ENCODE peak calls at places on chromosomes 16 and 17, in eight cellular contexts. A is activated T-cell treated with anti-CD3 and anti-CD28 coated beads, Interleukin-2, amount 50 U/mL, for 4 hours; T is cardiac fibroblast; P is NT2/D1; D is testis; V is AG09309; E is non-pigmented ciliary epithelial cell; X is left cardiac atrium. K is an unnamed sample.

GRCh38 chr17:78129385-78130079 is 977 bp upstream of the TMC6 start:
- DNase-seq in A (no peak), T (no peak), P (no peak), D (no peak), V (no peak), E (no peak), X (no peak), K (no peak)

GRCh38 chr16:1028056-1028455 is 44.5 kb upstream of the SSTR5 start:
- DNase-seq in A (no peak), T (no peak), P (no peak), D (no peak), V (no peak), E (no peak), X (no peak), K (no peak)

GRCh38 chr17:19242323-19242722 is 5.2 kb downstream of the EPN2 start:
- DNase-seq in A (no peak), T (no peak), P (no peak), D (no peak), V (no peak), E (no peak), X (no peak), K (no peak)

GRCh38 chr17:15194859-15195277 is 70.3 kb downstream of the PMP22 start:
- DNase-seq in A (no peak), T (no peak), P (no peak), D (no peak), V (peak; percentile 80), E (no peak), X (no peak), K (no peak)

GRCh38 chr17:75778861-75779249 is 5.8 kb upstream of the UNK start:
- DNase-seq in A (no peak), T (no peak), P (no peak), D (peak; percentile 55), V (no peak), E (no peak), X (peak; percentile 31), K (no peak)

GRCh38 chr17:31856750-31857149 is 2.3 kb downstream of the COPRS start:
- DNase-seq in A (no peak), T (no peak), P (no peak), D (no peak), V (no peak), E (no peak), X (no peak), K (no peak)

GRCh38 chr16:56339431-56340195 is 85.7 kb downstream of the AMFR start:
- DNase-seq in A (no peak), T (no peak), P (no peak), D (no peak), V (no peak), E (no peak), X (no peak), K (no peak)

GRCh38 chr16:21161211-21161610 is 2.7 kb downstream of the LDAF1 start:
- DNase-seq in A (no peak), T (peak; percentile 24), P (no peak), D (peak; percentile 60), V (no peak), E (no peak), X (no peak), K (no peak)

GRCh38 chr17:4587803-4588202 is 3.5 kb downstream of the SMTNL2 start:
- DNase-seq in A (no peak), T (peak; percentile 54), P (no peak), D (no peak), V (no peak), E (no peak), X (peak; percentile 71), K (no peak)

GRCh38 chr17:58084317-58084981 is 1.2 kb downstream of the DYNLL2 start:
- DNase-seq in A (peak; percentile 52), T (peak; percentile 19), P (no peak), D (peak; percentile 65), V (no peak), E (no peak), X (peak; percentile 48), K (no peak)

GRCh38 chr17:77444653-77445029 is 303.9 kb downstream of the SEC14L1 start:
- DNase-seq in A (no peak), T (peak; percentile 83), P (no peak), D (peak; percentile 55), V (no peak), E (no peak), X (peak; percentile 66), K (no peak)

GRCh38 chr17:31067699-31068184 is 27.0 kb upstream of the NF1 start:
- DNase-seq in A (no peak), T (peak; percentile 73), P (no peak), D (no peak), V (peak; percentile 63), E (peak; percentile 26), X (no peak), K (no peak)

GRCh38 chr16:87391324-87391949 is 699 bp upstream of the MAP1LC3B start:
- DNase-seq in A (no peak), T (peak; percentile 49), P (no peak), D (peak; percentile 57), V (no peak), E (no peak), X (peak; percentile 85), K (no peak)

GRCh38 chr17:49913226-49914095 is 55.5 kb upstream of the DLX4 start:
- DNase-seq in A (no peak), T (peak; percentile 7), P (no peak), D (no peak), V (peak; percentile 1), E (peak; percentile 28), X (no peak), K (no peak)

GRCh38 chr17:55845385-55845784 is 94.5 kb downstream of the PCTP start:
- DNase-seq in A (no peak), T (peak; percentile 40), P (peak; percentile 48), D (peak; percentile 68), V (no peak), E (no peak), X (peak; percentile 60), K (no peak)